ENCODE peak calls at places on chromosomes 5 and 9, in nine cellular contexts. R is lung; Z is adrenal gland; T is PC-3; N is CD8-positive, alpha-beta T cell; H is dorsolateral prefrontal cortex; A is psoas muscle; I is thoracic aorta; S is omental fat pad. C is an unnamed sample.

GRCh38 chr5:38431242-38431853 is 125.1 kb downstream of the LIFR start:
- DNase-seq in H (no peak), S (no peak), A (no peak), I (no peak), Z (no peak), T (no peak), N (no peak), R (no peak), C (no peak)

GRCh38 chr5:32027717-32028321 is 146.3 kb downstream of the GOLPH3 start:
- DNase-seq in H (no peak), N (no peak), Z (peak), I (peak), S (no peak), A (peak), R (peak), T (peak), C (peak)

GRCh38 chr5:158992104-158992740 is 107.5 kb downstream of the EBF1 start:
- DNase-seq in A (no peak), N (no peak), T (no peak), Z (no peak), S (no peak), R (no peak), H (no peak), I (no peak), C (no peak)

GRCh38 chr9:10052181-10052580 is 560.6 kb downstream of the PTPRD start:
- DNase-seq in H (no peak), T (no peak), S (no peak), Z (no peak), A (no peak), I (no peak), R (no peak), N (no peak), C (no peak)

GRCh38 chr5:157159209-157159751 is 6.8 kb downstream of the GARIN3 start:
- DNase-seq in A (no peak), N (peak), S (no peak), Z (no peak), I (no peak), H (no peak), R (no peak), T (peak), C (no peak)

GRCh38 chr9:16243798-16244197 is 626.7 kb downstream of the BNC2 start:
- DNase-seq in I (no peak), T (no peak), R (no peak), S (no peak), Z (no peak), H (no peak), N (no peak), A (no peak), C (no peak)

GRCh38 chr5:154712518-154713437 is 42.4 kb upstream of the LARP1 start:
- DNase-seq in H (no peak), I (no peak), A (no peak), T (peak), N (no peak), Z (no peak), S (no peak), R (peak), C (no peak)

GRCh38 chr5:154081246-154081645 is 42.5 kb downstream of the MFAP3 start:
- DNase-seq in N (no peak), I (no peak), T (no peak), S (no peak), R (no peak), Z (no peak), H (no peak), A (no peak), C (no peak)

GRCh38 chr5:173493846-173494245 is 122.6 kb downstream of the BOD1 start:
- DNase-seq in R (no peak), A (no peak), T (no peak), N (no peak), I (no peak), Z (no peak), H (no peak), S (no peak), C (no peak)

GRCh38 chr9:23492126-23493002 is 333.7 kb downstream of the ELAVL2 start:
- DNase-seq in N (no peak), I (no peak), T (peak), H (peak), Z (peak), R (no peak), A (no peak), S (no peak), C (no peak)

GRCh38 chr9:6842584-6842947 is 84.8 kb downstream of the KDM4C start:
- DNase-seq in I (no peak), R (no peak), Z (no peak), T (peak), S (no peak), A (no peak), N (no peak), H (no peak), C (no peak)

GRCh38 chr5:172685036-172685435 is 44.0 kb downstream of the NEURL1B start:
- DNase-seq in H (no peak), N (no peak), R (no peak), Z (no peak), S (no peak), A (no peak), I (no peak), T (no peak), C (no peak)

GRCh38 chr9:78280982-78281668 is 15.8 kb upstream of the PSAT1 start:
- DNase-seq in A (peak), T (no peak), H (no peak), N (no peak), Z (peak), S (peak), R (peak), I (no peak), C (peak)

GRCh38 chr9:132970306-132971062 is 8.0 kb upstream of the GFI1B start:
- DNase-seq in T (no peak), S (no peak), Z (no peak), R (no peak), A (no peak), I (no peak), H (no peak), N (no peak), C (no peak)
- TF ChIP-seq CTCF in T (no peak), S (no peak), Z (no peak), R (no peak), A (no peak), I (no peak), H (no peak), N (no peak), C (no peak)

GRCh38 chr9:34256104-34256503 is 73.0 kb downstream of the KIF24 start:
- DNase-seq in T (peak), I (no peak), R (no peak), H (no peak), A (peak), N (no peak), S (no peak), Z (no peak), C (peak)
- TF ChIP-seq CTCF in T (peak), I (no peak), R (no peak), H (peak), A (peak), N (no peak), S (no peak), Z (peak), C (peak)

GRCh38 chr9:132207187-132207586 is 45.3 kb downstream of the NTNG2 start:
- DNase-seq in A (no peak), Z (no peak), R (no peak), I (no peak), S (no peak), H (no peak), T (no peak), N (no peak), C (no peak)

GRCh38 chr9:132207839-132208615 is 46.2 kb downstream of the NTNG2 start:
- DNase-seq in Z (no peak), S (no peak), T (no peak), I (no peak), H (no peak), N (no peak), A (no peak), R (no peak), C (no peak)

GRCh38 chr9:132201780-132202703 is 40.2 kb downstream of the NTNG2 start:
- DNase-seq in R (no peak), Z (no peak), H (no peak), I (no peak), A (no peak), T (no peak), S (no peak), N (no peak), C (no peak)

GRCh38 chr9:132201139-132201538 is 39.3 kb downstream of the NTNG2 start:
- DNase-seq in T (no peak), R (peak), I (no peak), N (no peak), S (no peak), H (no peak), Z (no peak), A (no peak), C (no peak)

GRCh38 chr9:132204883-132205282 is 43.0 kb downstream of the NTNG2 start:
- DNase-seq in A (no peak), T (no peak), N (no peak), H (no peak), S (no peak), Z (no peak), R (no peak), I (no peak), C (no peak)
- TF ChIP-seq CTCF in A (no peak), T (no peak), N (no peak), H (no peak), S (no peak), Z (no peak), R (no peak), I (no peak), C (no peak)

GRCh38 chr9:116163293-116164055 is 9.9 kb downstream of the PAPPA start:
- DNase-seq in T (peak), H (no peak), I (no peak), S (no peak), N (no peak), Z (no peak), R (no peak), A (peak), C (no peak)

GRCh38 chr9:116165912-116166311 is 12.3 kb downstream of the PAPPA start:
- DNase-seq in T (no peak), S (no peak), N (no peak), R (no peak), A (no peak), H (no peak), I (no peak), Z (no peak), C (no peak)

GRCh38 chr9:116162241-116162781 is 8.7 kb downstream of the PAPPA start:
- DNase-seq in I (no peak), N (no peak), S (no peak), Z (no peak), A (no peak), T (no peak), H (no peak), R (no peak), C (no peak)

GRCh38 chr9:116168231-116168630 is 14.6 kb downstream of the PAPPA start:
- DNase-seq in R (no peak), A (no peak), S (no peak), N (no peak), T (no peak), H (no peak), Z (no peak), I (no peak), C (no peak)

DNA sequence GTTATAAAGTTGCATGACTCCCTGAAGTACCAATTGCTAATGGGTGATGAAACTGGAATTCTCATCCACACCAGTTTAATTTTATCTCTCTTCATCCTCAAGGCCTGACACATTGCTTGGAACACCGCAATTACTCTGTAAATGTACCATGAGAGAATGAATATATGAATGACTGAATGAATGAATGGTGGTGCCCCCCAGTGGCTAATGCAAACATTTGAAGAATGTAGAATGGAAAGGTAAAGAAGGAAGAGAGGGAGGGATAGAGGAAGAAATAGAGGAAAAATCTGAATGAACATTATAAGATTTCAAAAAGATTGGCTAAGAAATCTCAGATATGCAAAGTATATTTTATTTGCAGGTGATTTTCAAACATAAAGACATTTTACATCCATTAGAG is 13.1 kb downstream of the PAPPA start:
- DNase-seq in T (peak), Z (no peak), A (no peak), R (no peak), H (no peak), N (no peak), S (no peak), I (no peak), C (no peak)
- TF ChIP-seq CTCF in T (peak), Z (no peak), A (peak), R (no peak), H (peak), N (no peak), S (no peak), I (no peak), C (peak)